ENCODE peak calls at places on chromosomes 1 and 21, in nine cellular contexts. M, W, E, P, T, N, A, Y and I are unnamed samples.

GRCh38 chr21:15742052-15742451 is 12.3 kb downstream of the USP25 start:
- DNase-seq in M (no peak), W (no peak), E (no peak), P (no peak), T (no peak), N (no peak), A (no peak), Y (no peak), I (no peak)

GRCh38 chr1:97044159-97044760 is 322.7 kb downstream of the PTBP2 start:
- DNase-seq in M (peak; percentile 56), W (no peak), E (no peak), P (no peak), T (no peak), N (no peak), A (peak; percentile 14), Y (no peak), I (no peak)

GRCh38 chr21:46515109-46515508 is 56.4 kb downstream of the DIP2A start:
- DNase-seq in M (no peak), W (no peak), E (peak; percentile 72), P (peak; percentile 47), T (no peak), N (peak; percentile 62), A (no peak), Y (no peak), I (peak; percentile 48)

GRCh38 chr1:208149776-208150514 is 94.2 kb downstream of the PLXNA2 start:
- DNase-seq in M (no peak), W (no peak), E (no peak), P (no peak), T (no peak), N (no peak), A (no peak), Y (no peak), I (no peak)

GRCh38 chr1:941588-942383 is 17.3 kb downstream of the NOC2L start:
- DNase-seq in M (no peak), W (peak; percentile 81), E (no peak), P (peak; percentile 75), T (peak; percentile 35), N (no peak), A (peak; percentile 74), Y (peak; percentile 93), I (peak; percentile 67)

GRCh38 chr21:27572681-27573080 is 605.8 kb upstream of the ADAMTS5 start:
- DNase-seq in M (no peak), W (peak; percentile 89), E (no peak), P (no peak), T (peak; percentile 53), N (no peak), A (no peak), Y (no peak), I (peak; percentile 47)

GRCh38 chr1:58818991-58819390 is 35.1 kb upstream of the JUN start:
- DNase-seq in M (no peak), W (no peak), E (no peak), P (no peak), T (no peak), N (no peak), A (no peak), Y (no peak), I (no peak)

GRCh38 chr1:201850053-201850397 is 21.1 kb downstream of the IPO9 start:
- DNase-seq in M (no peak), W (peak; percentile 89), E (no peak), P (peak; percentile 61), T (peak; percentile 60), N (peak; percentile 28), A (no peak), Y (no peak), I (peak; percentile 93)

GRCh38 chr1:36128905-36129206 is 3.8 kb upstream of the COL8A2 start:
- DNase-seq in M (no peak), W (no peak), E (no peak), P (no peak), T (no peak), N (no peak), A (no peak), Y (no peak), I (no peak)

GRCh38 chr1:214615111-214615510 is 12.1 kb downstream of the CENPF start:
- DNase-seq in M (no peak), W (peak; percentile 35), E (no peak), P (no peak), T (no peak), N (no peak), A (no peak), Y (no peak), I (peak; percentile 15)

GRCh38 chr21:45018131-45019075 is 56.0 kb upstream of the ADARB1 start:
- DNase-seq in M (no peak), W (peak; percentile 34), E (peak; percentile 56), P (peak; percentile 33), T (no peak), N (no peak), A (no peak), Y (peak; percentile 15), I (no peak)

GRCh38 chr1:109564189-109564878 is 15.9 kb downstream of the GNAI3 start:
- DNase-seq in M (no peak), W (no peak), E (no peak), P (no peak), T (no peak), N (no peak), A (peak; percentile 86), Y (no peak), I (no peak)

GRCh38 chr1:17119076-17119743 is at the start of gene PADI2:
- DNase-seq in M (peak; percentile 72), W (peak; percentile 79), E (peak; percentile 87), P (peak; percentile 40), T (no peak), N (no peak), A (peak; percentile 89), Y (peak; percentile 63), I (peak; percentile 39)

GRCh38 chr1:203166192-203166940 is 9.3 kb downstream of the MYBPH start:
- DNase-seq in M (peak; percentile 45), W (peak; percentile 20), E (no peak), P (no peak), T (no peak), N (peak; percentile 6), A (no peak), Y (no peak), I (no peak)

GRCh38 chr1:243819438-243819839 is 30.6 kb downstream of the AKT3 start:
- DNase-seq in M (no peak), W (no peak), E (no peak), P (no peak), T (no peak), N (no peak), A (peak; percentile 63), Y (peak; percentile 38), I (no peak)

GRCh38 chr1:53137729-53138128 is 4.7 kb downstream of the SLC1A7 start:
- DNase-seq in M (no peak), W (no peak), E (no peak), P (no peak), T (no peak), N (no peak), A (peak; percentile 43), Y (no peak), I (no peak)

GRCh38 chr1:164843743-164844500 is 284.9 kb downstream of the PBX1 start:
- DNase-seq in M (no peak), W (no peak), E (no peak), P (no peak), T (no peak), N (no peak), A (no peak), Y (no peak), I (peak; percentile 70)

GRCh38 chr21:46412521-46413364 is 45.9 kb upstream of the DIP2A start:
- DNase-seq in M (no peak), W (no peak), E (peak; percentile 48), P (no peak), T (no peak), N (no peak), A (no peak), Y (no peak), I (no peak)

GRCh38 chr1:161013591-161014513 is 7.1 kb downstream of the F11R start:
- DNase-seq in M (peak; percentile 95), W (peak; percentile 54), E (peak; percentile 80), P (peak; percentile 71), T (no peak), N (peak; percentile 36), A (peak; percentile 93), Y (no peak), I (peak; percentile 97)
- H3K4me3 ChIP-seq in M (peak overlapping the region; percentile 62), W (no peak overlapping the region), E (peak overlapping the region; percentile 36), P (no peak overlapping the region), T (no peak overlapping the region), N (peak overlapping the region; percentile 30), A (peak overlapping the region; percentile 41), Y (no peak overlapping the region), I (peak overlapping the region; percentile 31)

GRCh38 chr1:246158131-246158530 is 348.9 kb downstream of the SMYD3 start:
- DNase-seq in M (no peak), W (no peak), E (no peak), P (no peak), T (no peak), N (no peak), A (no peak), Y (no peak), I (no peak)
- TF ChIP-seq CTCF in M (no peak), W (no peak), E (no peak), P (no peak), T (no peak), N (no peak), A (no peak), Y (no peak), I (no peak)

GRCh38 chr1:56758135-56758534 is 61.1 kb downstream of the FYB2 start:
- DNase-seq in M (peak; percentile 14), W (no peak), E (peak; percentile 59), P (no peak), T (no peak), N (peak; percentile 18), A (peak; percentile 68), Y (peak; percentile 14), I (no peak)

GRCh38 chr1:56755911-56756310 is 63.3 kb downstream of the FYB2 start:
- DNase-seq in M (no peak), W (no peak), E (no peak), P (no peak), T (no peak), N (no peak), A (no peak), Y (no peak), I (no peak)

DNA sequence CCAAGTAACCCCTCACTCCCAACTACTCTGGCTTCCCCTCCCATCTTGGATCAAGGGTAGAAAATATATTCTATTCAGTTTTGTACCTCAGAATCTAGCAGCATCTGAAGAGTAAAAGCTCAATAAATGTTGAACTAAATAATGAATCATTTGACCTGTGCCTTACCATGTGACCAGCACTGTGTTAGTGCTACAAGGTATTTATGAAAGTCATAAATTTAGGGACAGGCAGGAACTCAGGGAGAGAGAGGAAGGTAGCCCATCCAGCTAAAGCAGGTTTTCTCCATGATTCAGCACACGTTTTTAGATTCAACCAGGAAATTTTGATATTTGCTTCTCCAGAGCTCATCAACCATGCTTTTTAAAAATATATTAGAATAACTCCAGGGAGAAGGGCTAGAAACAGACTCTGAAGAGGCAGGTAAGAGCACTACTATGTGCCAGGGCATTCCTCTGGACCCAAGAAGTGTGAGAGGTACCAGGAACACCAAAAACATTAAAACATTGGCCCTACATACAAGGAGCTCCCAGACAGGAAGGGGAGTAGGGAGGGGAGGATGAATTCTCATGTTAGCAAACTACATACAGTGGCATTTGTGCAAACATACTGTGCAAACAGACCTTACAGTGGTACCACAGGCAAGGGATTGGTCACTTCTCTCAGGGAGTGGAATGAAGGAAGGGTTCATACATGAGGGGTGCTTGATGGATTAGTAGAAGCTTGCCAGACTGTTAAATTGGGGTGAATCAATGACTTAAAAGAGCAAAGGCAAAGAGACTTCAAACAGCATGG is 64.3 kb downstream of the FYB2 start:
- DNase-seq in M (no peak), W (no peak), E (no peak), P (no peak), T (no peak), N (no peak), A (no peak), Y (no peak), I (no peak)
- H3K4me3 ChIP-seq in M (no peak overlapping the region), W (no peak overlapping the region), E (no peak overlapping the region), P (no peak overlapping the region), T (no peak overlapping the region), N (no peak overlapping the region), A (no peak overlapping the region), Y (no peak overlapping the region), I (no peak overlapping the region)

GRCh38 chr1:68010094-68010493 is 40.3 kb downstream of the DIRAS3 start:
- DNase-seq in M (no peak), W (peak; percentile 46), E (no peak), P (no peak), T (no peak), N (peak; percentile 3), A (peak; percentile 40), Y (no peak), I (peak; percentile 50)
- TF ChIP-seq CTCF in M (no peak), W (peak; percentile 34), E (peak; percentile 33), P (no peak), T (peak; percentile 46), N (peak; percentile 59), A (peak; percentile 52), Y (no peak), I (peak; percentile 54)